ENCODE peak calls at places on chromosome 21, in five cellular contexts. One of them, this sample, is unnamed.

GRCh38 chr21:33318087-33318486 is 6.7 kb upstream of the IFNAR1 start:
- DNase-seq in spleen: no peak
- DNase-seq in Panc1: no peak
- DNase-seq in esophagus muscularis mucosa: no peak
- DNase-seq in endothelial cell of umbilical vein: no peak
- DNase-seq in this sample: no peak

GRCh38 chr21:36452281-36452680 is 27.6 kb downstream of the CLDN14 start:
- DNase-seq in spleen: no peak
- DNase-seq in Panc1: no peak
- DNase-seq in esophagus muscularis mucosa: no peak
- DNase-seq in endothelial cell of umbilical vein: peak; percentile 36
- DNase-seq in this sample: no peak

GRCh38 chr21:35697321-35697808 is 363.0 kb downstream of the SETD4 start:
- DNase-seq in endothelial cell of umbilical vein: no peak
- DNase-seq in esophagus muscularis mucosa: no peak
- DNase-seq in Panc1: no peak
- DNase-seq in spleen: no peak
- DNase-seq in this sample: no peak

GRCh38 chr21:16644690-16645089 is 868.2 kb upstream of the CXADR start:
- DNase-seq in endothelial cell of umbilical vein: no peak
- DNase-seq in Panc1: no peak
- DNase-seq in esophagus muscularis mucosa: no peak
- DNase-seq in spleen: no peak
- DNase-seq in this sample: no peak

GRCh38 chr21:37367758-37368535 is 1.4 kb downstream of the DYRK1A start:
- DNase-seq in endothelial cell of umbilical vein: peak; percentile 49
- DNase-seq in Panc1: no peak
- DNase-seq in esophagus muscularis mucosa: no peak
- DNase-seq in spleen: peak; percentile 90
- DNase-seq in this sample: no peak

GRCh38 chr21:33816148-33816547 is 99.5 kb downstream of the ATP5PO start:
- DNase-seq in endothelial cell of umbilical vein: no peak
- DNase-seq in spleen: no peak
- DNase-seq in Panc1: no peak
- DNase-seq in esophagus muscularis mucosa: no peak
- DNase-seq in this sample: no peak

GRCh38 chr21:23644768-23645167 is 1962.5 kb downstream of the MRPL39 start:
- DNase-seq in spleen: no peak
- DNase-seq in Panc1: no peak
- DNase-seq in endothelial cell of umbilical vein: no peak
- DNase-seq in esophagus muscularis mucosa: no peak
- DNase-seq in this sample: no peak

GRCh38 chr21:27807596-27807995 is 840.7 kb upstream of the ADAMTS5 start:
- DNase-seq in endothelial cell of umbilical vein: no peak
- DNase-seq in spleen: no peak
- DNase-seq in Panc1: no peak
- DNase-seq in esophagus muscularis mucosa: no peak
- DNase-seq in this sample: no peak

GRCh38 chr21:36282568-36283230 is 37.3 kb upstream of the MORC3 start:
- DNase-seq in Panc1: no peak
- DNase-seq in endothelial cell of umbilical vein: no peak
- DNase-seq in esophagus muscularis mucosa: no peak
- DNase-seq in spleen: no peak
- DNase-seq in this sample: no peak

GRCh38 chr21:24594082-24594481 is 1013.2 kb downstream of the MRPL39 start:
- DNase-seq in endothelial cell of umbilical vein: no peak
- DNase-seq in Panc1: no peak
- DNase-seq in esophagus muscularis mucosa: no peak
- DNase-seq in spleen: no peak
- DNase-seq in this sample: no peak

GRCh38 chr21:36555199-36555598 is 75.3 kb upstream of the CLDN14 start:
- DNase-seq in endothelial cell of umbilical vein: no peak
- DNase-seq in Panc1: no peak
- DNase-seq in esophagus muscularis mucosa: no peak
- DNase-seq in spleen: no peak
- DNase-seq in this sample: peak; percentile 56

GRCh38 chr21:32237021-32237420 is 41.8 kb downstream of the MIS18A start:
- DNase-seq in endothelial cell of umbilical vein: no peak
- DNase-seq in esophagus muscularis mucosa: peak; percentile 83
- DNase-seq in Panc1: no peak
- DNase-seq in spleen: no peak
- DNase-seq in this sample: no peak

GRCh38 chr21:32626633-32627196 is 14.5 kb upstream of the CFAP298 start:
- DNase-seq in Panc1: no peak
- DNase-seq in endothelial cell of umbilical vein: no peak
- DNase-seq in esophagus muscularis mucosa: no peak
- DNase-seq in spleen: no peak
- DNase-seq in this sample: no peak

GRCh38 chr21:45778686-45779085 is 135.2 kb downstream of the PCBP3 start:
- DNase-seq in esophagus muscularis mucosa: no peak
- DNase-seq in Panc1: no peak
- DNase-seq in spleen: no peak
- DNase-seq in endothelial cell of umbilical vein: no peak
- DNase-seq in this sample: no peak

GRCh38 chr21:45780647-45781046 is 137.1 kb downstream of the PCBP3 start:
- DNase-seq in endothelial cell of umbilical vein: no peak
- DNase-seq in esophagus muscularis mucosa: no peak
- DNase-seq in spleen: no peak
- DNase-seq in Panc1: no peak
- DNase-seq in this sample: no peak

GRCh38 chr21:45776971-45777370 is 133.4 kb downstream of the PCBP3 start:
- DNase-seq in spleen: no peak
- DNase-seq in esophagus muscularis mucosa: no peak
- DNase-seq in endothelial cell of umbilical vein: no peak
- DNase-seq in Panc1: no peak
- DNase-seq in this sample: no peak

GRCh38 chr21:45779226-45779625 is 135.7 kb downstream of the PCBP3 start:
- DNase-seq in endothelial cell of umbilical vein: no peak
- DNase-seq in esophagus muscularis mucosa: no peak
- DNase-seq in Panc1: no peak
- DNase-seq in spleen: no peak
- DNase-seq in this sample: no peak

DNA sequence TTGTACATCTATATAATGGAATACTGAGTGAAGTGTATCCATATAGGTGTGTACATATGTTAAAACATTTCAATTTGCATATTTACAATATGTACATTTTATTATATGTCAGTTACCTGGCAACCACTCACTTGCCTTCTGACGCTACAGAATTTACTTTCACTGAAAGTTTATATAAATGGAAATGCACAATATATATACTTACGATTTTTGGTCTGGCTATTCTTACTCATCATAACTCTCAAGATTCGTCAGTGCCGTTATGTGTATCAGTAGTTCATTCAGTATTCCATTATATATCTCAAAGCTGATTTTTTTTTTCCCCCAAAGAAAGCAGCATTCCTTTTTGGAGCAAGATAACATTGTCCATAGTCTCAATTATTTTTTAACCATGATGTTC is 138.2 kb downstream of the PCBP3 start:
- DNase-seq in endothelial cell of umbilical vein: no peak
- DNase-seq in spleen: no peak
- DNase-seq in esophagus muscularis mucosa: no peak
- DNase-seq in Panc1: no peak
- DNase-seq in this sample: no peak
- TF ChIP-seq POLR2AphosphoS5 in endothelial cell of umbilical vein: no peak
- TF ChIP-seq POLR2AphosphoS5 in spleen: no peak
- TF ChIP-seq POLR2AphosphoS5 in esophagus muscularis mucosa: no peak
- TF ChIP-seq POLR2AphosphoS5 in Panc1: no peak
- TF ChIP-seq POLR2AphosphoS5 in this sample: no peak

DNA sequence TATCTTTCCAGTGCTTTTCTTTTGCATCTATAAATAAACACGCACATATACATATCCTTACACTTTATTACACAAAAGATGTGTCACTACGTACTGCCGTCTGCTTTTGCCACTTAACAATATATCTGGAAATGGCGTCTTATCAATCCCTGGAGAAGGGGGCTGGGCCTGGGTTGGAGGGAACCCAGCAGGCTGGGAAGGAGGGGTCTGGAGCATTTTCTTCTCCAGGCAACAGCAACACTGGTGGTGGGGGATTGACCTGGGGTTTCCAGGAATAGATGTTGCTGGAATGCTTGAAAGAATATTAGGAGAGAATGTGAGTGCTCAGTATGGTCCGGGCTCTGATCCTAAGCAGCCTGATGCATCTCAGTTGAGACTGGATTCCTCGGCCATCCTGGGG is 98.8 kb downstream of the SIK1 start:
- DNase-seq in Panc1: no peak
- DNase-seq in endothelial cell of umbilical vein: no peak
- DNase-seq in spleen: no peak
- DNase-seq in esophagus muscularis mucosa: no peak
- DNase-seq in this sample: no peak
- H3K4me1 ChIP-seq in Panc1: peaks cover 9% of the 10 kb centered on the region
- H3K4me1 ChIP-seq in endothelial cell of umbilical vein: peaks cover 14% of the 10 kb centered on the region
- H3K4me1 ChIP-seq in spleen: peaks cover 4% of the 10 kb centered on the region
- H3K4me1 ChIP-seq in esophagus muscularis mucosa: peaks cover 20% of the 10 kb centered on the region
- H3K4me1 ChIP-seq in this sample: peaks cover 15% of the 10 kb centered on the region

GRCh38 chr21:14538477-14538876 is 7.6 kb downstream of the SAMSN1 start:
- DNase-seq in endothelial cell of umbilical vein: no peak
- DNase-seq in esophagus muscularis mucosa: no peak
- DNase-seq in spleen: no peak
- DNase-seq in Panc1: no peak
- DNase-seq in this sample: no peak
- TF ChIP-seq POLR2AphosphoS5 in endothelial cell of umbilical vein: no peak
- TF ChIP-seq POLR2AphosphoS5 in esophagus muscularis mucosa: no peak
- TF ChIP-seq POLR2AphosphoS5 in spleen: no peak
- TF ChIP-seq POLR2AphosphoS5 in Panc1: no peak
- TF ChIP-seq POLR2AphosphoS5 in this sample: no peak

GRCh38 chr21:29254550-29254949 is 44.2 kb upstream of the BACH1 start:
- DNase-seq in Panc1: no peak
- DNase-seq in esophagus muscularis mucosa: no peak
- DNase-seq in spleen: no peak
- DNase-seq in endothelial cell of umbilical vein: no peak
- DNase-seq in this sample: no peak

GRCh38 chr21:29258626-29259335 is 39.9 kb upstream of the BACH1 start:
- DNase-seq in Panc1: no peak
- DNase-seq in endothelial cell of umbilical vein: peak; percentile 61
- DNase-seq in esophagus muscularis mucosa: no peak
- DNase-seq in spleen: no peak
- DNase-seq in this sample: no peak

GRCh38 chr21:29260461-29260860 is 38.3 kb upstream of the BACH1 start:
- DNase-seq in spleen: no peak
- DNase-seq in Panc1: no peak
- DNase-seq in endothelial cell of umbilical vein: no peak
- DNase-seq in esophagus muscularis mucosa: no peak
- DNase-seq in this sample: no peak

GRCh38 chr21:29256125-29256895 is 42.4 kb upstream of the BACH1 start:
- DNase-seq in Panc1: no peak
- DNase-seq in spleen: no peak
- DNase-seq in esophagus muscularis mucosa: no peak
- DNase-seq in endothelial cell of umbilical vein: peak; percentile 52
- DNase-seq in this sample: no peak

DNA sequence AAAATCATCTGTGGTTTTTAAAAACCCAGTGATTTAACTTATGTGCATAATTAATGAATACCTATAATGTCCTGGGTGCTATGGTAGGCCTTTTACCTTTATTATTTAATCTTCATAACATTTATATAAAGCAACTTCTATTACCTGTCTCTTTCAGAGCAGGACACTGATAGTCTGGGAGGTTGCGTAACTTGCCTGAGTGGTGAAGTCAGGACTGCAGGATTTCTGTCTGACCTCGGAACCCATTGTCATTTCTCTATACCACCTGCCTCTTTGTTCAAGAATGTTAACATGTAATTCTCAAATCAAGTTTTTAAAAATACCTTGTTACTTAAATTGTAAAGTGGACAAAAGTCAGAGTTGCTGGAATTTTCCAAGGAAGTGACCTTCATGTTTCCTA is 41.0 kb upstream of the BACH1 start:
- DNase-seq in esophagus muscularis mucosa: no peak
- DNase-seq in Panc1: no peak
- DNase-seq in endothelial cell of umbilical vein: no peak
- DNase-seq in spleen: no peak
- DNase-seq in this sample: no peak
- H3K4me1 ChIP-seq in esophagus muscularis mucosa: peaks cover 6% of the 10 kb centered on the region
- H3K4me1 ChIP-seq in Panc1: no peaks in the 10 kb centered on the region
- H3K4me1 ChIP-seq in endothelial cell of umbilical vein: peaks cover 25% of the 10 kb centered on the region
- H3K4me1 ChIP-seq in spleen: no peaks in the 10 kb centered on the region
- H3K4me1 ChIP-seq in this sample: peaks cover 12% of the 10 kb centered on the region

DNA sequence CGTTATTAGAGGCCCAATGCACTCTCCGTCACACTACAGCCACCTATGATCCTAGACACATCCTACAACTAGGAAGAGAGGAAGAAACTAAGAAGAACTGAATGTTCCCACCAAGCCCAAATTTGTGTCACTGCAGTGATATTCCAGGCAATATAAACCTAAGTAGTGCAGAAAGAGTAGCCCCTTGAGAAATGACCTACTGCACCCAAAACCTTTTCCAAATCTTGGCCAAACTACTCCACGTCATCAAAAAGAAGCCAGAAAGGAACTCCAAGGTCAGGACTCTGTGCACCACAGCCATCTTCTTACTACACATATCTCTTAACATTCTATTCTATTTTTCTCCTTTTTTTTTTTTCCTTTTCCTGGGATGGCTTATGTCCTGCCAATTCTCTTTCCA is 60.2 kb downstream of the ADAMTS1 start:
- DNase-seq in esophagus muscularis mucosa: no peak
- DNase-seq in Panc1: no peak
- DNase-seq in endothelial cell of umbilical vein: no peak
- DNase-seq in spleen: no peak
- DNase-seq in this sample: no peak
- TF ChIP-seq POLR2AphosphoS5 in esophagus muscularis mucosa: peak; percentile 63
- TF ChIP-seq POLR2AphosphoS5 in Panc1: no peak
- TF ChIP-seq POLR2AphosphoS5 in endothelial cell of umbilical vein: no peak
- TF ChIP-seq POLR2AphosphoS5 in spleen: no peak
- TF ChIP-seq POLR2AphosphoS5 in this sample: peak; percentile 11

DNA sequence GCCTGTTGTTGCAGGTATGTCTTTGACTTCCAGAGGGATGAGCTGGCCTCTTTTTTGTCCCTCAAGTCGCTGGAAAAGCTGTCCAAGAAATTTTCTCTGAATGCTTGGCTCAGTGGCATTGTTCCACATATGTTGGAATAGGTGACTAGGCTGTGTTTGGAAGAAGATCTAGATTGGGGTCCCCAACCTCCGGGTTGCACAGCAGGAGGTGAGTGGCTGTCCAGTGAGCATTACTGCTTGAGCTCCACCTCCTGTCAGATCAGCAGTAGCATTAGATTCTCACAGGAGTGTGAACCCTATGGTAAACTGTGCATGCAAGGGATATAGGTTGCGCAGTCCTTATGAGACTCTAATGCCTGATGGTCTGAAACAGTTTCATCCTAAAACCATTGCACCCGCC is 18.1 kb downstream of the BACH1 start:
- DNase-seq in spleen: no peak
- DNase-seq in Panc1: no peak
- DNase-seq in esophagus muscularis mucosa: no peak
- DNase-seq in endothelial cell of umbilical vein: no peak
- DNase-seq in this sample: no peak
- H3K4me1 ChIP-seq in spleen: no peaks in the 10 kb centered on the region
- H3K4me1 ChIP-seq in Panc1: no peaks in the 10 kb centered on the region
- H3K4me1 ChIP-seq in esophagus muscularis mucosa: peaks cover 74% of the 10 kb centered on the region
- H3K4me1 ChIP-seq in endothelial cell of umbilical vein: peaks cover 19% of the 10 kb centered on the region
- H3K4me1 ChIP-seq in this sample: peaks cover 73% of the 10 kb centered on the region

GRCh38 chr21:41374177-41374712 is 12.4 kb downstream of the MX2 start:
- DNase-seq in endothelial cell of umbilical vein: no peak
- DNase-seq in esophagus muscularis mucosa: no peak
- DNase-seq in spleen: peak; percentile 64
- DNase-seq in Panc1: no peak
- DNase-seq in this sample: no peak
- TF ChIP-seq POLR2AphosphoS5 in endothelial cell of umbilical vein: no peak
- TF ChIP-seq POLR2AphosphoS5 in esophagus muscularis mucosa: no peak
- TF ChIP-seq POLR2AphosphoS5 in spleen: no peak
- TF ChIP-seq POLR2AphosphoS5 in Panc1: no peak
- TF ChIP-seq POLR2AphosphoS5 in this sample: no peak

This sample was measured in vagina.